ENCODE peak calls at places on chromosomes 1 and 21, in five cellular contexts. Q is H1, K is right lobe of liver, N is colonic mucosa, J is AG04450. U is an unnamed sample.
A peak's percentile ranks its signal among the peaks of the same experiment; 100 is the strongest.

GRCh38 chr1:47679826-47680225 is 242.0 kb downstream of the FOXD2 start:
- DNase-seq in Q (peak; percentile 23), K (peak; percentile 6), N (peak; percentile 6), J (no peak), U (no peak)

GRCh38 chr1:246012271-246012854 is 494.7 kb downstream of the SMYD3 start:
- DNase-seq in Q (no peak), K (no peak), N (no peak), J (no peak), U (peak; percentile 56)

GRCh38 chr1:78075621-78076020 is 29.9 kb downstream of the GIPC2 start:
- DNase-seq in Q (no peak), K (no peak), N (no peak), J (no peak), U (peak; percentile 73)

GRCh38 chr1:115332813-115333608 is 5.0 kb downstream of the NGF start:
- DNase-seq in Q (no peak), K (no peak), N (no peak), J (peak; percentile 52), U (peak; percentile 93)

GRCh38 chr1:213519098-213519497 is 468.1 kb downstream of the RPS6KC1 start:
- DNase-seq in Q (no peak), K (no peak), N (no peak), J (no peak), U (no peak)

GRCh38 chr21:17931080-17931479 is 111.9 kb upstream of the C21orf91 start:
- DNase-seq in Q (no peak), K (no peak), N (no peak), J (no peak), U (no peak)

GRCh38 chr1:59232209-59232608 is 64.7 kb upstream of the FGGY start:
- DNase-seq in Q (no peak), K (no peak), N (peak; percentile 67), J (no peak), U (no peak)

GRCh38 chr1:186958520-186958919 is 129.8 kb downstream of the PLA2G4A start:
- DNase-seq in Q (no peak), K (no peak), N (no peak), J (peak; percentile 66), U (peak; percentile 63)

GRCh38 chr1:222823673-222824072 is 8.8 kb downstream of the DISP1 start:
- DNase-seq in Q (no peak), K (no peak), N (no peak), J (no peak), U (no peak)

GRCh38 chr1:226778657-226779058 is 39.6 kb upstream of the ITPKB start:
- DNase-seq in Q (no peak), K (no peak), N (peak; percentile 49), J (peak; percentile 61), U (peak; percentile 94)

GRCh38 chr1:16202281-16203210 is 9.9 kb downstream of the ARHGEF19 start:
- DNase-seq in Q (no peak), K (no peak), N (no peak), J (no peak), U (no peak)

GRCh38 chr1:244461254-244462071 is at the start of gene CATSPERE:
- DNase-seq in Q (peak; percentile 89), K (peak; percentile 95), N (peak; percentile 84), J (peak; percentile 37), U (peak; percentile 82)

GRCh38 chr1:17745564-17745955 is 9.6 kb upstream of the ACTL8 start:
- DNase-seq in Q (no peak), K (no peak), N (no peak), J (no peak), U (no peak)

GRCh38 chr1:202687819-202688218 is 22.4 kb downstream of the SYT2 start:
- DNase-seq in Q (no peak), K (no peak), N (no peak), J (no peak), U (no peak)

GRCh38 chr21:43331962-43332458 is 94.9 kb downstream of the SIK1 start:
- DNase-seq in Q (no peak), K (no peak), N (no peak), J (peak; percentile 88), U (peak; percentile 86)

GRCh38 chr1:85433096-85433495 is 31.9 kb downstream of the DDAH1 start:
- DNase-seq in Q (no peak), K (no peak), N (no peak), J (no peak), U (no peak)

GRCh38 chr1:245765241-245766000 is 610.6 kb downstream of the KIF26B start:
- DNase-seq in Q (no peak), K (no peak), N (no peak), J (peak; percentile 59), U (peak; percentile 67)

GRCh38 chr1:229874609-229875008 is 192.4 kb upstream of the GALNT2 start:
- DNase-seq in Q (no peak), K (no peak), N (no peak), J (no peak), U (no peak)

GRCh38 chr1:93353286-93353685 is 7.6 kb downstream of the DR1 start:
- DNase-seq in Q (no peak), K (no peak), N (no peak), J (no peak), U (peak; percentile 56)

GRCh38 chr1:65866439-65866838 is 73.7 kb downstream of the PDE4B start:
- DNase-seq in Q (no peak), K (no peak), N (no peak), J (no peak), U (no peak)

GRCh38 chr1:17507916-17508315 is 31.6 kb upstream of the ARHGEF10L start:
- DNase-seq in Q (no peak), K (no peak), N (no peak), J (no peak), U (no peak)

GRCh38 chr1:229171934-229172333 is 99.0 kb upstream of the RAB4A start:
- DNase-seq in Q (no peak), K (peak; percentile 63), N (peak; percentile 83), J (no peak), U (no peak)

GRCh38 chr1:246146811-246147210 is 360.3 kb downstream of the SMYD3 start:
- DNase-seq in Q (no peak), K (no peak), N (no peak), J (no peak), U (no peak)

GRCh38 chr1:201904579-201904978 is 15.9 kb downstream of the SHISA4 start:
- DNase-seq in Q (no peak), K (no peak), N (no peak), J (peak; percentile 91), U (peak; percentile 86)

GRCh38 chr1:84665703-84666317 is 24.5 kb downstream of the SSX2IP start:
- DNase-seq in Q (no peak), K (peak; percentile 60), N (no peak), J (no peak), U (peak; percentile 24)

GRCh38 chr1:176949033-176949662 is 215.4 kb downstream of the ASTN1 start:
- DNase-seq in Q (peak; percentile 96), K (peak; percentile 70), N (peak; percentile 39), J (no peak), U (peak; percentile 52)

GRCh38 chr1:232335751-232336274 is 294.1 kb downstream of the SIPA1L2 start:
- DNase-seq in Q (no peak), K (no peak), N (no peak), J (no peak), U (no peak)

GRCh38 chr21:33755354-33755753 is 113.1 kb downstream of the ITSN1 start:
- DNase-seq in Q (no peak), K (no peak), N (no peak), J (no peak), U (no peak)

GRCh38 chr1:237084399-237085077 is 42.6 kb downstream of the RYR2 start:
- DNase-seq in Q (peak; percentile 44), K (no peak), N (no peak), J (no peak), U (no peak)

GRCh38 chr1:200877839-200878551 is 5.2 kb downstream of the GPR25 start:
- DNase-seq in Q (peak; percentile 33), K (no peak), N (no peak), J (no peak), U (no peak)

GRCh38 chr1:151887028-151887427 is 22.3 kb downstream of the THEM4 start:
- DNase-seq in Q (no peak), K (no peak), N (no peak), J (no peak), U (peak; percentile 80)

GRCh38 chr1:201746156-201746555 is 82.8 kb upstream of the IPO9 start:
- DNase-seq in Q (no peak), K (no peak), N (no peak), J (no peak), U (no peak)

GRCh38 chr1:160720366-160720765 is 8.7 kb upstream of the CD48 start:
- DNase-seq in Q (no peak), K (no peak), N (no peak), J (no peak), U (no peak)

GRCh38 chr21:45081636-45082035 is 7.3 kb downstream of the ADARB1 start:
- DNase-seq in Q (no peak), K (no peak), N (no peak), J (no peak), U (no peak)

DNA sequence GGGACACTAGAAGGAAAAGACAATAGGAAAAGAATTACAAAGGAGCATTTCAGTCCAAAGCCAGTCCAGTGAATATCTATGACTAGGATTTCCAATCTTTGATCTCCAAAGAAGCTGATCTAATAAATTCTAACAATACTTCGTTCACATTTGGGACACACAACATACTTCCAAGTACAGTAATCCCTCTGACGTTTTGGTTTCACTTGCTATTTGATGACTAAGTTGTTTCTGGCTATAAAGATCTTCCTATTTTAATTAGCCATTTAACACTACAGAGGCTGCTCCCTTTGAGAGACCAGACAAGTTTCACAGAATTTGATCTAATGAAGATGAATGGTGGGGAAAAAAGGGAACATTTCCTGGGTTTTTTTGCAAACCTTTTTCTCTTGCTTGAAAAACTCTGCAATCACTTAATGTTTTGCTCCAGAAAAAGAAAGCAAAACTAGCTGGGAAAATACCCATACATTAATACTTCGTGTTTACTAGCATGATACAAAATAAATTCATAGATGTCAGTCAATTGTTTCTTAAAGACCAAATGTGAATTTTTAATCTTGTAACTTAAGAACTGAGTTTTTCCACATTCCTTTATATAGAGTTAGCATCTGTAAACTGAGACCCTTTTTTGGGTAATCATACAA is 27.9 kb upstream of the GLIS1 start:
- DNase-seq in Q (no peak), K (no peak), N (no peak), J (no peak), U (peak; percentile 72)
- H3K4me3 ChIP-seq in Q (no peak overlapping the region), K (peak overlapping the region; percentile 1), N (no peak overlapping the region), J (no peak overlapping the region), U (no peak overlapping the region)

GRCh38 chr1:153922076-153922837 is 515 bp downstream of the GATAD2B start:
- DNase-seq in Q (peak; percentile 60), K (no peak), N (peak; percentile 65), J (no peak), U (peak; percentile 37)
- TF ChIP-seq CTCF in Q (peak; percentile 52), K (no peak), N (no peak), J (peak; percentile 17), U (no peak)

DNA sequence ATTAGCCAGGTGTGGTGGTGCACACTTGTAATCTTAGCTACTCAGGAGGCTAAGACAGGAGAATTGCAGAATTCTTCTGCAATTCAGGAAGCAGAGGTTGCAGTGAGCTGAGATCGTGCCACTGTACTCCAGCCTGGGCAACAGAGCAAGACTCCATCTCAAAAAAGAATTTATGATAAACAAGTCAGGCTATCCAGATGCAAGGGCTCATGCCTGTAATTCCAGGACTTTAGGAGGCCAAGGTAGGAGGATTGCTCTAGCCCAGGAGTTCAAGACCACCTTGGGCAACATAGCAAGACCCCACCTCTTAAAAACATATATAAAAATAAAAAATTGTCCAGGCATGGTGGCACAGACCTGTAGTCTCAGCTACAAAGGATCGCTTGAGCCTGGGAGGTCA is 10.5 kb upstream of the CBR3 start:
- DNase-seq in Q (no peak), K (no peak), N (no peak), J (no peak), U (no peak)
- H3K4me3 ChIP-seq in Q (no peak overlapping the region), K (no peak overlapping the region), N (no peak overlapping the region), J (no peak overlapping the region), U (no peak overlapping the region)

GRCh38 chr1:79380078-79380477 is 373.5 kb upstream of the ADGRL4 start:
- DNase-seq in Q (no peak), K (no peak), N (no peak), J (no peak), U (no peak)
- TF ChIP-seq CTCF in Q (peak; percentile 12), K (no peak), N (no peak), J (no peak), U (no peak)

U was measured in fibroblast of mammary gland.